ENCODE peak calls at places on chromosomes 7 and 10, in six cellular contexts. K is IMR-90, N is H9, J is H1, X is mesenchymal stem cell, Z is trophoblast cell. R is an unnamed sample.
A peak's percentile ranks its signal among the peaks of the same experiment; 100 is the strongest.

GRCh38 chr7:157735826-157736225 is 399.0 kb downstream of the DNAJB6 start:
- DNase-seq in J (no peak), N (no peak), K (no peak), X (no peak), Z (no peak), R (no peak)

GRCh38 chr10:47311900-47312662 is 10.2 kb upstream of the GDF2 start:
- DNase-seq in J (peak; percentile 59), X (peak; percentile 46), Z (peak; percentile 86), K (peak; percentile 67), N (peak; percentile 91), R (peak; percentile 61)

GRCh38 chr7:56007167-56007652 is 42.8 kb downstream of the NIPSNAP2 start:
- DNase-seq in Z (no peak), K (no peak), J (no peak), X (peak; percentile 26), N (no peak), R (no peak)

GRCh38 chr10:79502561-79503309 is 9.6 kb upstream of the EIF5AL1 start:
- DNase-seq in J (peak; percentile 29), N (peak; percentile 85), X (peak; percentile 26), K (no peak), Z (no peak), R (no peak)

GRCh38 chr7:151115121-151115835 is 29.0 kb downstream of the AGAP3 start:
- DNase-seq in K (peak; percentile 28), X (peak; percentile 20), N (no peak), J (no peak), Z (no peak), R (no peak)

GRCh38 chr7:134785842-134786241 is 6.4 kb downstream of the CALD1 start:
- DNase-seq in N (no peak), J (no peak), Z (no peak), X (no peak), K (no peak), R (no peak)

GRCh38 chr10:71745659-71746250 is 26.2 kb upstream of the C10orf105 start:
- DNase-seq in K (no peak), N (no peak), J (no peak), X (no peak), Z (no peak), R (no peak)

GRCh38 chr7:91287685-91288084 is 23.5 kb downstream of the FZD1 start:
- DNase-seq in K (peak; percentile 4), X (no peak), N (no peak), Z (no peak), J (no peak), R (no peak)

GRCh38 chr10:91088300-91089140 is 131.9 kb upstream of the PCGF5 start:
- DNase-seq in X (peak; percentile 18), J (no peak), K (peak; percentile 15), N (no peak), Z (no peak), R (no peak)

GRCh38 chr10:42882597-42882996 is 100.0 kb downstream of the BMS1 start:
- DNase-seq in K (no peak), J (no peak), Z (no peak), N (no peak), X (no peak), R (no peak)

GRCh38 chr7:107938448-107939250 is 47.7 kb downstream of the DLD start:
- DNase-seq in X (no peak), K (no peak), Z (peak; percentile 59), J (no peak), N (no peak), R (no peak)

GRCh38 chr10:42981358-42982236 is 95.3 kb upstream of the RET start:
- DNase-seq in N (peak; percentile 22), X (no peak), J (no peak), Z (no peak), K (no peak), R (no peak)

GRCh38 chr10:60508831-60509230 is 119.2 kb upstream of the ANK3 start:
- DNase-seq in K (no peak), J (no peak), N (no peak), X (no peak), Z (no peak), R (no peak)

GRCh38 chr7:87152112-87152896 is at the start of gene DMTF1:
- DNase-seq in N (peak; percentile 95), Z (peak; percentile 96), K (peak; percentile 93), J (peak; percentile 78), X (peak; percentile 97), R (peak; percentile 89)

DNA sequence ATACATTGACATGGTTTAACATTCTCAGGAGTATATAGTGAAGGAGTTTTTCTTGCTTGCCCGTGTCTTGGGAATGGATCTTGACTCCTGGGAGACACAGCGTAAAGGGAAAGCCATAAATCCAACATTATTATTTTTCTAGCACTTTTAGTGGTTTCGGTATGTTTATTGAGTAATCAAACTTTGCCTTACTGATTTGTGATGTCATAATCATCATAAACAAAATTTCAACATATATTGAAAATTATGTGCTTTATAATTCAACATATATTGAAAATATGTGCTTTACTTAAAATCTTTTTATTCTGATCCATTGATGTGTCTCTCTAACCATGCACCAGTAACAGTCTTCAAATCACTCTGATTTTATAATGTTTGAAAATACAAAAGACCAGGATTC is 20.2 kb upstream of the OR2A5 start:
- DNase-seq in Z (no peak), N (no peak), J (no peak), K (no peak), X (no peak), R (no peak)
- H2AFZ ChIP-seq in Z (no peak overlapping the region), N (no peak overlapping the region), J (no peak overlapping the region), K (no peak overlapping the region), X (no peak overlapping the region), R (no peak overlapping the region)

GRCh38 chr10:100347568-100348195 is 649 bp downstream of the SCD start:
- DNase-seq in Z (no peak), K (no peak), J (no peak), X (peak; percentile 45), N (no peak), R (no peak)

GRCh38 chr10:100346765-100347567 is at the start of gene SCD:
- DNase-seq in X (peak; percentile 98), K (peak; percentile 88), N (peak; percentile 97), J (peak; percentile 91), Z (peak; percentile 87), R (peak; percentile 92)

GRCh38 chr10:100349087-100349486 is 2.1 kb downstream of the SCD start:
- DNase-seq in X (no peak), J (no peak), Z (no peak), N (no peak), K (no peak), R (no peak)

GRCh38 chr10:100349672-100350071 is 2.6 kb downstream of the SCD start:
- DNase-seq in X (no peak), Z (no peak), J (no peak), N (no peak), K (no peak), R (no peak)

GRCh38 chr10:100348389-100348927 is 1.4 kb downstream of the SCD start:
- DNase-seq in K (no peak), Z (no peak), N (no peak), J (no peak), X (no peak), R (no peak)
- H2AK5ac ChIP-seq in K (no peak overlapping the region), Z (no peak overlapping the region), N (no peak overlapping the region), J (no peak overlapping the region), X (no peak overlapping the region), R (no peak overlapping the region)

GRCh38 chr7:69749994-69750393 is 151.7 kb downstream of the AUTS2 start:
- DNase-seq in N (no peak), Z (no peak), K (no peak), X (no peak), J (no peak), R (no peak)
- H2AFZ ChIP-seq in N (no peak overlapping the region), Z (no peak overlapping the region), K (no peak overlapping the region), X (no peak overlapping the region), J (no peak overlapping the region), R (no peak overlapping the region)

GRCh38 chr10:110414563-110415309 is 83.0 kb upstream of the DUSP5 start:
- DNase-seq in N (no peak), J (no peak), Z (peak; percentile 78), X (no peak), K (no peak), R (no peak)
- H2AK5ac ChIP-seq in N (no peak overlapping the region), J (no peak overlapping the region), Z (peak overlapping the region; percentile 30), X (peak overlapping the region; percentile 80), K (peak overlapping the region; percentile 9), R (no peak overlapping the region)

DNA sequence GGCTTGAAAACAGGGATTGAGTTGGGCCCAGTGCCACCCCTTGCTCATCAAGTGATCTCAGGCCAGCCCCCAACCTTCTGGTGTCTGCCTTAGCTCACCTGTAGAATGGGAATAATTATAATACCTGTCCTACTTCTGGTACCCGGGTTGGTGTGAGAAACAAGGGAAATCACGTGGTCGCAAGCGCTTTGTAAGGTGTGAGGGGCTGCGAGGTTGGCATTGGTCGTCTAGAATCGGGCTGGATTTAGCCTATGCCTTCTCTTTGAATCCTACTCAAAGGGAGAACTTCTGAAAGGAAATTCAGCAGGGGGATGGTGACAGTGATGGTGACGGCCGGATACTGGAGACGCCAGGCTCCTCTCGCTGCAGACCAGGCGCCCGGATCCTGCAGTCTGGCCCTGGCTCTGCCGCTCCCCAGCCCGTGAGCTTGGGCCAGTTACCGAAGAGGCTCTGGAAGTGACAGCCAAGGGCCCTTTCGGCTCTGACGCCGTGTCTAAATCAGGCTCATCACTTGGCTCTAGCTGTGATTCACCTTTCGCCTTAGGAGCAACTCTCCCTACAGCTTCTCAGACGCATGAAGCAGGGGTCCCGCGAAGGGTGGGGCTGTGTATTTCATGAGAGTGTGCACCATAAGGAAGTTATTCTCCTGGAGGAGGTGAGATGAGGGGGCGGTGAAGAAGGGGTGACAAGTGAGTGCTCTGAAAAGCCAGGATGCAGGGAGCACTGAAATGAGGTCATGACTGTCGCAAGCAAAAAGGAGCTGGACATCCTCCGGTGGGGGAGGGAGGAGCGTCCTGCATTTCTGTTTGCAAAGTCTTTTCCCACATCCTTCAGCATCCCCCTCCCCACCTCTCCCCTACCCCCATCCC is 4.0 kb upstream of the CREB5 start:
- DNase-seq in J (no peak), X (peak; percentile 87), K (peak; percentile 81), Z (peak; percentile 53), N (peak; percentile 62), R (peak; percentile 32)
- H2AFZ ChIP-seq in J (peak overlapping the region; percentile 29), X (no peak overlapping the region), K (peak overlapping the region; percentile 63), Z (peak overlapping the region; percentile 24), N (no peak overlapping the region), R (peak overlapping the region; percentile 87)

DNA sequence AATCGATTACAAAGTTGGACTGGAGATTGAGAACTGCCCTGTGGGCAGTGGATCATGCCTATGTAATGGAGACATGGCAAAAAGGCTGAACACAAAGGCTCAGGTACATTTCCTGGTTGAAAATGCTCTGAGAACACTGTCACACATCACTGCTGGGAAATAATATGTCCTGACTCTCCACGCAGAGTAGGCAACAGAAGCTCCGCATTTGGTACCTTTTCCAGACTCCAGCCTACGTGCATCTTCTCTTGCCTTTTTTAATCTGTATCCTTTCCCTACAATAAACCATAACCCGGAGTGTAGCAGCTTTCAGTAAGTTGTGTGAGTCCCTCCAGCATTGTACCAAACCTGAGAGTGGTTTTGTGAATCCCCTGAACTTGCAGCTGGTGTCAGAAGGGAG is 134.7 kb downstream of the SORBS1 start:
- DNase-seq in Z (no peak), N (no peak), J (no peak), X (no peak), K (no peak), R (no peak)
- H2AK5ac ChIP-seq in Z (no peak overlapping the region), N (no peak overlapping the region), J (no peak overlapping the region), X (no peak overlapping the region), K (no peak overlapping the region), R (no peak overlapping the region)

GRCh38 chr10:49768731-49769130 is 6.6 kb upstream of the OGDHL start:
- DNase-seq in N (peak; percentile 49), K (no peak), Z (no peak), X (no peak), J (no peak), R (no peak)
- H2AFZ ChIP-seq in N (no peak overlapping the region), K (no peak overlapping the region), Z (no peak overlapping the region), X (no peak overlapping the region), J (no peak overlapping the region), R (peak overlapping the region; percentile 53)

R was measured in neuronal stem cell.